ENCODE peak calls at places on chromosomes 1 and 21, in five cellular contexts. I is activated naive CD8-positive, alpha-beta T cell treated with anti-CD3 and anti-CD28 coated beads for 36 hours; J is NCI-H2081; P is T-helper 1 cell; W is amniotic epithelial cell. E is an unnamed sample.

GRCh38 chr1:94284481-94284880 is 47.1 kb upstream of the ARHGAP29 start:
- DNase-seq in I (no peak), J (no peak), P (no peak), W (no peak), E (no peak)

GRCh38 chr1:171204311-171204710 is 19.2 kb downstream of the FMO2 start:
- DNase-seq in I (no peak), J (no peak), P (no peak), W (no peak), E (no peak)

GRCh38 chr1:87957331-87957730 is 628.7 kb downstream of the LMO4 start:
- DNase-seq in I (no peak), J (no peak), P (no peak), W (no peak), E (no peak)

GRCh38 chr1:151887028-151887427 is 22.3 kb downstream of the THEM4 start:
- DNase-seq in I (no peak), J (no peak), P (no peak), W (peak; percentile 69), E (peak; percentile 16)

GRCh38 chr21:34845521-34846213 is 176.9 kb downstream of the CLIC6 start:
- DNase-seq in I (no peak), J (no peak), P (peak; percentile 15), W (peak; percentile 71), E (peak; percentile 72)

GRCh38 chr1:115190766-115191165 is 101.5 kb upstream of the TSPAN2 start:
- DNase-seq in I (no peak), J (no peak), P (no peak), W (no peak), E (no peak)

GRCh38 chr1:236603896-236604217 is 459 bp downstream of the HEATR1 start:
- DNase-seq in I (no peak), J (peak; percentile 6), P (peak; percentile 19), W (peak; percentile 34), E (peak; percentile 20)

GRCh38 chr1:22350171-22350961 is 101.3 kb upstream of the ZBTB40 start:
- DNase-seq in I (no peak), J (no peak), P (no peak), W (no peak), E (no peak)

GRCh38 chr1:230768903-230769570 is 21.8 kb downstream of the CAPN9 start:
- DNase-seq in I (no peak), J (no peak), P (no peak), W (peak; percentile 78), E (no peak)

GRCh38 chr21:32299695-32300094 is 1.0 kb downstream of the MRAP start:
- DNase-seq in I (no peak), J (no peak), P (no peak), W (no peak), E (no peak)

GRCh38 chr1:200670215-200671118 is 760 bp upstream of the DDX59 start:
- DNase-seq in I (peak; percentile 7), J (peak; percentile 47), P (no peak), W (peak; percentile 81), E (peak; percentile 76)

GRCh38 chr1:38375035-38375434 is 328.4 kb upstream of the POU3F1 start:
- DNase-seq in I (no peak), J (no peak), P (no peak), W (no peak), E (no peak)

GRCh38 chr21:37087188-37087587 is 14.1 kb downstream of the TTC3 start:
- DNase-seq in I (no peak), J (peak; percentile 27), P (no peak), W (peak; percentile 75), E (no peak)

GRCh38 chr1:153963850-153964331 is 554 bp upstream of the SLC39A1 start:
- DNase-seq in I (no peak), J (peak; percentile 30), P (no peak), W (peak; percentile 43), E (peak; percentile 77)

GRCh38 chr1:244106837-244107491 is 55.9 kb downstream of the ZBTB18 start:
- DNase-seq in I (no peak), J (peak; percentile 6), P (no peak), W (no peak), E (no peak)

GRCh38 chr1:172813330-172813729 is 154.4 kb downstream of the FASLG start:
- DNase-seq in I (no peak), J (no peak), P (no peak), W (no peak), E (no peak)

GRCh38 chr1:201185527-201186128 is 5.0 kb upstream of the IGFN1 start:
- DNase-seq in I (no peak), J (no peak), P (no peak), W (no peak), E (no peak)

GRCh38 chr1:101474039-101474665 is 237.3 kb downstream of the S1PR1 start:
- DNase-seq in I (no peak), J (peak; percentile 9), P (no peak), W (peak; percentile 18), E (peak; percentile 4)

GRCh38 chr1:157925419-157926166 is 67.9 kb upstream of the KIRREL1 start:
- DNase-seq in I (no peak), J (no peak), P (no peak), W (no peak), E (no peak)

GRCh38 chr1:10105484-10105883 is 72.7 kb downstream of the UBE4B start:
- DNase-seq in I (no peak), J (no peak), P (no peak), W (peak; percentile 2), E (no peak)

GRCh38 chr1:155646307-155646706 is 36.3 kb downstream of the MSTO1 start:
- DNase-seq in I (no peak), J (no peak), P (no peak), W (peak; percentile 34), E (no peak)

GRCh38 chr1:210817385-210818275 is 316.3 kb downstream of the KCNH1 start:
- DNase-seq in I (no peak), J (no peak), P (no peak), W (no peak), E (no peak)

GRCh38 chr1:52239708-52240001 is 97.8 kb downstream of the ZFYVE9 start:
- DNase-seq in I (no peak), J (no peak), P (no peak), W (no peak), E (no peak)

GRCh38 chr1:114342376-114342775 is 168.6 kb downstream of the TRIM33 start:
- DNase-seq in I (no peak), J (no peak), P (no peak), W (no peak), E (no peak)

GRCh38 chr1:15959424-15959823 is 16.5 kb downstream of the ZBTB17 start:
- DNase-seq in I (no peak), J (no peak), P (no peak), W (no peak), E (no peak)

GRCh38 chr1:232301246-232301645 is 328.7 kb downstream of the SIPA1L2 start:
- DNase-seq in I (no peak), J (no peak), P (no peak), W (no peak), E (no peak)

GRCh38 chr1:160777486-160778089 is 18.4 kb upstream of the LY9 start:
- DNase-seq in I (peak; percentile 41), J (no peak), P (peak; percentile 41), W (peak; percentile 33), E (no peak)

GRCh38 chr1:148161252-148161901 is 9.3 kb upstream of the NBPF11 start:
- DNase-seq in I (no peak), J (no peak), P (no peak), W (no peak), E (no peak)

GRCh38 chr1:42266253-42267135 is 68.5 kb downstream of the FOXJ3 start:
- DNase-seq in I (no peak), J (no peak), P (no peak), W (no peak), E (peak; percentile 20)

GRCh38 chr1:89503690-89504089 is 20.9 kb upstream of the LRRC8B start:
- DNase-seq in I (no peak), J (no peak), P (no peak), W (no peak), E (no peak)

GRCh38 chr1:54888080-54888733 is 1.2 kb upstream of the DHCR24 start:
- DNase-seq in I (no peak), J (no peak), P (no peak), W (no peak), E (no peak)

GRCh38 chr1:186220101-186220500 is 155.0 kb downstream of the TPR start:
- DNase-seq in I (no peak), J (no peak), P (no peak), W (no peak), E (no peak)

GRCh38 chr1:63931468-63931867 is 157.7 kb downstream of the ROR1 start:
- DNase-seq in I (no peak), J (no peak), P (no peak), W (peak; percentile 93), E (no peak)

GRCh38 chr1:212955098-212955497 is 4.8 kb downstream of the VASH2 start:
- DNase-seq in I (no peak), J (no peak), P (no peak), W (no peak), E (no peak)

E was measured in RWPE1.